ENCODE peak calls at places on chromosomes 11 and 22, in eight cellular contexts. A, H, E, R, U, M, C and K are unnamed samples. For H3K9me3, the result is how much of the 10 kb centered on the place peaks cover.

GRCh38 chr22:26213826-26214225 is 44.6 kb downstream of the SEZ6L start:
- DNase-seq in A (no peak), H (no peak), E (no peak), R (peak), U (no peak), M (no peak), C (no peak), K (peak)

GRCh38 chr11:45860764-45861510 is 13.7 kb downstream of the CRY2 start:
- DNase-seq in A (no peak), H (no peak), E (no peak), R (no peak), U (no peak), M (no peak), C (no peak), K (no peak)

GRCh38 chr11:78615724-78616123 is 41.1 kb upstream of the NARS2 start:
- DNase-seq in A (no peak), H (no peak), E (no peak), R (no peak), U (no peak), M (no peak), C (no peak), K (no peak)

GRCh38 chr22:49814856-49815255 is 12.8 kb downstream of the BRD1 start:
- DNase-seq in A (no peak), H (no peak), E (no peak), R (no peak), U (no peak), M (no peak), C (no peak), K (no peak)

GRCh38 chr22:44331881-44332714 is 19.3 kb upstream of the SHISAL1 start:
- DNase-seq in A (no peak), H (peak), E (no peak), R (no peak), U (peak), M (peak), C (no peak), K (no peak)

GRCh38 chr22:33923660-33924246 is 3.5 kb upstream of the LARGE1 start:
- DNase-seq in A (peak), H (no peak), E (peak), R (peak), U (peak), M (peak), C (peak), K (peak)

GRCh38 chr11:41522899-41523672 is 63.6 kb upstream of the LRRC4C start:
- DNase-seq in A (no peak), H (no peak), E (no peak), R (no peak), U (peak), M (no peak), C (no peak), K (no peak)

GRCh38 chr11:94675239-94675638 is 92.9 kb upstream of the AMOTL1 start:
- DNase-seq in A (no peak), H (no peak), E (no peak), R (no peak), U (no peak), M (no peak), C (no peak), K (no peak)

GRCh38 chr11:91922846-91923245 is 301.8 kb upstream of the FAT3 start:
- DNase-seq in A (no peak), H (no peak), E (no peak), R (no peak), U (no peak), M (no peak), C (no peak), K (no peak)

GRCh38 chr22:37189011-37189466 is 992 bp upstream of the C1QTNF6 start:
- DNase-seq in A (no peak), H (no peak), E (no peak), R (no peak), U (peak), M (peak), C (no peak), K (no peak)

GRCh38 chr11:72005347-72006260 is 6.9 kb downstream of the IL18BP start:
- DNase-seq in A (no peak), H (peak), E (no peak), R (no peak), U (no peak), M (no peak), C (no peak), K (no peak)

DNA sequence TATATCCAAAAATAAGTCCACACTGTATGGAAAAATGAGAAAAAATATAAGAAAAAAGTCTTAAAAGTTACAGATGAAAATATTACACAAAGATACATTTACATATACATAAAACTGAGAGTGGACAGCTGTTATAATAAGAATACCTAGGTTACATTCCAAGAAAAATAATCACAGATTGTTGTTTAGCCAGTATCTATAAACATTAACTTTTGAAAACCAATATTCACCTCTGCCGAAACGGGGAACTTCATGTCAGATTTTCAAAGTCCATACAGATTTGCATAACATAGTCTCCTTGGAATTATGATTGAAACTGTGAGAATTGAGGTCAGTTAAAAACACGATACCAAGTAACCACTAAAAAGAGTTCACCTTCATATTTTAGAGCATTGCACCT is 34.6 kb downstream of the ZNF195 start:
- DNase-seq in A (no peak), H (no peak), E (no peak), R (no peak), U (no peak), M (no peak), C (no peak), K (no peak)
- H3K9me3 ChIP-seq in A (under half), H (under half), E (under half), R (under half), U (under half), M (under half), C (under half), K (under half)

GRCh38 chr22:48600171-48600570 is 1227.5 kb downstream of the BRD1 start:
- DNase-seq in A (no peak), H (no peak), E (no peak), R (no peak), U (no peak), M (no peak), C (no peak), K (no peak)
- H3K9me3 ChIP-seq in A (under half), H (under half), E (under half), R (under half), U (under half), M (under half), C (under half), K (under half)

DNA sequence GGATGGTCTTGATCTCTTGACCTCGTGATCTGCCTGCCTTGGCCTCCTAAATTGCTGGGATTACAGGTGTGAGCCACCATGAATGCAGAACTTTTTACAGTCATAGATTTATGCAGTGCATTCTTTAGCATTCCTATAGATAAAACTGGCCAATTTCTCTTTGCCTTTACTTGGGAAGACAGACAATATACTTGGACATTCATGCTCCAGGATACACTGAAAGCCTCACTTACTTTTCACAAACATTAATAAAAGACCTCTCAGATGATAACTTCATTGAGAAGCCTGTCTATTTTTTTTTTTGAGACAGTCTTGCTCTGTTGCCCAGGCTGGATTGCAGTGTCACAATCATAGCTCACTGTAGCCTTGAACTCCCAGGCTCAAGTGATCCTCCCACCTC is 12.3 kb upstream of the CLTCL1 start:
- DNase-seq in A (no peak), H (no peak), E (no peak), R (no peak), U (no peak), M (no peak), C (no peak), K (no peak)
- H3K9me3 ChIP-seq in A (under half), H (under half), E (under half), R (under half), U (under half), M (under half), C (under half), K (under half)

DNA sequence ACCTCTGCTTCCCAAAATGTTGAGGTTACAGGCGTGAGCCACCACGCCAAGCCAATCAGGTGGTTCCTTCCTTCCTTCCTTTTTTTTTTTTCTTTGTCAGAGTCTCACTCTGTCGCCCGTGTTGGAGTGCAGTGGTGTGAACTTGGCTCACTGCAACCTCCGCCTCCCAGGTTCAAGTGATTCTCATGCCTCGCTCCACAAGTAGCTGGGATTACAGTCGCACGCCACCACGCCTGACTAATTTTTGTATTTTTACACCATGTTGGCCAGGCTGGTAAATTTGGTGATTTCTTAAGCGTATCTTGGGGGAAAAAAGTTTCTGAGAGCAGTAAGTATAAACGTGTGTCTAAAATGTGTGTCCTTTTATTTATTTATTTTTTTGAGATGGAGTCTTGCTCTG is 18.2 kb upstream of the SPINDOC start:
- DNase-seq in A (no peak), H (no peak), E (no peak), R (no peak), U (no peak), M (no peak), C (no peak), K (no peak)
- H3K9me3 ChIP-seq in A (under half), H (under half), E (under half), R (under half), U (under half), M (under half), C (under half), K (under half)

DNA sequence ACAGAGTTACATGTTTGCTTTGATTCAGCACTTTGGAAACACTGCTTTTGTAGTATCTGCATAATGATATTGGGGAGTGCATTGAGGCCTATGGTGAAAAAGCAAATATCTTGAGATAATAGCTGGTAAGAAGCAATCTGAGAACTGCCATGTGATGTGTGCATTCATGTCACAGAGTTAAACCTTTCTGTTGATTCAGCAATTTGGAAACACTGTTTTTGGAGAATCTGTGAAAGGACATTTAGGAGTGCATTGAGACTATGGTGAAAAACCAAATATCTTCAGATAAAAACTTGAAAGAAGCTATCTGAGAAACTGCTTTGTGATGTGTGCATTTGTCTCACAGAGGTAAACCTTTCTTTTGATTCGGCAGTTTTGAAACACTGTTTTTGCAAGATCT is 346.8 kb downstream of the OR4C45 start:
- DNase-seq in A (no peak), H (no peak), E (no peak), R (no peak), U (no peak), M (no peak), C (no peak), K (no peak)
- H3K9me3 ChIP-seq in A (under half), H (under half), E (under half), R (under half), U (under half), M (half or more), C (half or more), K (under half)